ENCODE peak calls at places on chromosomes 12 and 14, in five cellular contexts. M is fibroblast of lung, V is AG04449, S is pancreas, H is uterus. N is an unnamed sample.

GRCh38 chr12:78981-79380 is 12.4 kb downstream of the IQSEC3 start:
- DNase-seq in S (no peak), H (no peak), M (no peak), V (no peak), N (no peak)

GRCh38 chr12:38915783-38916182 is 10.4 kb upstream of the CPNE8 start:
- DNase-seq in H (no peak), M (no peak), V (no peak), S (no peak), N (no peak)

GRCh38 chr12:68499616-68500015 is 111.1 kb upstream of the RAP1B start:
- DNase-seq in V (no peak), S (no peak), M (peak; percentile 51), H (no peak), N (no peak)

GRCh38 chr12:79422060-79422812 is 268.5 kb downstream of the PAWR start:
- DNase-seq in H (no peak), M (peak; percentile 36), S (no peak), V (no peak), N (no peak)

GRCh38 chr14:46034305-46034704 is 617.3 kb downstream of the RPL10L start:
- DNase-seq in H (no peak), S (no peak), M (no peak), V (no peak), N (no peak)

GRCh38 chr12:29253916-29254625 is 105.0 kb downstream of the FAR2 start:
- DNase-seq in M (no peak), S (no peak), V (no peak), H (no peak), N (no peak)

GRCh38 chr12:92224685-92225331 is 79.2 kb upstream of the BTG1 start:
- DNase-seq in H (peak; percentile 85), S (no peak), M (peak; percentile 80), V (no peak), N (no peak)

GRCh38 chr12:44511289-44511688 is 364.8 kb downstream of the NELL2 start:
- DNase-seq in V (no peak), S (no peak), H (no peak), M (no peak), N (no peak)

GRCh38 chr12:101863971-101864370 is 13.4 kb upstream of the DRAM1 start:
- DNase-seq in M (no peak), S (no peak), V (no peak), H (no peak), N (no peak)

GRCh38 chr14:101719708-101720107 is 41.8 kb upstream of the PPP2R5C start:
- DNase-seq in V (no peak), S (no peak), M (no peak), H (no peak), N (no peak)

GRCh38 chr14:55329999-55330710 is 58.9 kb downstream of the FBXO34 start:
- DNase-seq in M (peak; percentile 12), S (no peak), V (no peak), H (no peak), N (no peak)

GRCh38 chr12:98939350-98939749 is 294.3 kb downstream of the APAF1 start:
- DNase-seq in H (no peak), M (peak; percentile 63), S (no peak), V (peak; percentile 19), N (peak; percentile 46)

GRCh38 chr14:21923820-21924219 is 250.2 kb upstream of the OR4E1 start:
- DNase-seq in H (no peak), S (no peak), V (no peak), M (no peak), N (no peak)

GRCh38 chr14:96889091-96889490 is 91.9 kb downstream of the VRK1 start:
- DNase-seq in H (no peak), S (no peak), V (no peak), M (no peak), N (no peak)

GRCh38 chr14:52267501-52268190 is at the start of gene PTGDR:
- DNase-seq in S (peak; percentile 49), H (no peak), V (no peak), M (peak; percentile 24), N (no peak)
- H3K4me3 ChIP-seq in S (peak within 1 kb of the TSS; percentile 33), H (peak within 1 kb of the TSS; percentile 41), V (peak within 1 kb of the TSS; percentile 40), M (peak within 1 kb of the TSS; percentile 32), N (peak within 1 kb of the TSS; percentile 19)

DNA sequence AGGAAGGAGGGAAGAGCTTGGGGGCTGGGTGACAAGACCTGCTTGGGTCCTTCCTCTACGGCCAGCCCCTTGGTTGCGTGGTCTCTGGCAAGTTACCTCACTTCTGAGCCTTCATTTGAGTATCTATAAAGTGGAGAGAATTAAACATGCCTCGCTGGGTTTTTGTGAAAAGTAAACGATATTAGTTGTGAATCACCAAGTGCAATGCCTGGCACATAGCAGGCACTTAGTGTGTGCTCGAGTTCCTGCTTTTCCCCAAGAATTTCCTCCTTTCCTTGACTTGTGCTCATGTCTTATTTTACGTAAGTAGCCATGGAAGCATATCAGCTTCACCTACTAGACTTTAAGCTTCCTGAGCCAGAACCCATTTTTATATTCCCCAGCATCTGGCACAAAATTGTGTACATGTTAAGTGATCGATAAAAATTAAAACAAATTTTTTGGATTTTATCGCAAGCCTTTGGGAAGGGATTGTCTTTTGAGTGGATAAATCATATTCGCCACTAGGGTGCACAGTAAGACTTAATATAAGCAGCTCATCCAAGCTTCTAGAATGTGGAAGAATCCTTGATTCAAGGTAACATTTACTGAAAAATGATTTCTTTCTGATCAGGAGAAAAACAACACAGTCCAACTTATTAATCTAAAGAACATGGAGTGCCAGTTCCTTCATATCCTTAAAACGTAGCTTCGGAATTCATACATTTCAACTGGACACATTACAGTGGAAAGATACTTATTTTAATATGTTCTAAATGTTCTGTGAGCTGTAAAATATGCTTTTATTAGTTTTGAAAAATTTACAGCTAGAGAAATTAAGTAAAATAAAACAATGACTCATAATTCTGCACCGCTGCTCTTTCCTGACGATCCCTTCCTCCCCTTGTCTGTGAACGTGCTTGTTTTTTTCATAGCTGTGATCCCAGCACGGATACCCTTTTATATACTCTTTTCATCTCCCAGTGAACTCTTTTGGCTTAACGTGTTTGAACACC is 62.0 kb downstream of the SLC25A47 start:
- DNase-seq in M (peak; percentile 75), S (no peak), H (no peak), V (no peak), N (no peak)
- TF ChIP-seq CTCF in M (peak; percentile 55), S (peak; percentile 56), H (peak; percentile 61), V (peak; percentile 14), N (peak; percentile 39)

DNA sequence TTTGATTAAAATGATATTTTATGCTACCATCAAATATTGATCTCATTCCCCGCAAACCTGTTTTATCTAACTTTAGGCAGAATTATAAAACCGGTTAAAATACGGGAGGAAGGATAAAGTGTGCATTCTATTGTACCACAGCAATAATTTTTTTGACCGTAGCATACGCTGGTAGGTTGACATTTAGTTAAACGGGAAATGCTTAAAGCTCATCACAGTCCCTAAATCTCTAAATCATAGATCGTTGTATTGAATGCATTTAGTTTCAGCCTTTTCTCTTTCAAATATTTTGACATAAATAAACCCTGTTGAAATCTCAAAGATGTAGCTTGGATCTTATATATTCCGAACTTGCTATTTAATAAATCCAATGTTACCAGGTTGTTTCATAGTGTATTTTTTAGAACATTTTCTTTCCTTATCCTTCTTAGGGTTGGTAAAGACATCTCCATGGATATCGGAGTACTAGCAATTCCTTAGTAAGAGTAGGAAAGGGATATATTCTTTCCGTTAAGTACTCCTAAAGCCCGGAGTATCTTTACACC is 811 bp downstream of the CLEC2B start:
- DNase-seq in V (no peak), S (no peak), M (no peak), H (no peak), N (no peak)
- H3K4me3 ChIP-seq in V (no peak overlapping the region), S (peak overlapping the region; percentile 38), M (peak overlapping the region; percentile 91), H (peak overlapping the region; percentile 37), N (peak overlapping the region; percentile 47)

GRCh38 chr12:62006076-62006732 is 254.0 kb upstream of the USP15 start:
- DNase-seq in S (no peak), H (no peak), M (peak; percentile 17), V (no peak), N (peak; percentile 3)
- TF ChIP-seq CTCF in S (peak; percentile 55), H (no peak), M (peak; percentile 75), V (peak; percentile 61), N (peak; percentile 70)

GRCh38 chr12:64682572-64683277 is 72.4 kb downstream of the RASSF3 start:
- DNase-seq in V (no peak), H (peak; percentile 93), S (no peak), M (peak; percentile 58), N (peak; percentile 44)
- H3K4me3 ChIP-seq in V (no peak overlapping the region), H (no peak overlapping the region), S (no peak overlapping the region), M (no peak overlapping the region), N (no peak overlapping the region)

DNA sequence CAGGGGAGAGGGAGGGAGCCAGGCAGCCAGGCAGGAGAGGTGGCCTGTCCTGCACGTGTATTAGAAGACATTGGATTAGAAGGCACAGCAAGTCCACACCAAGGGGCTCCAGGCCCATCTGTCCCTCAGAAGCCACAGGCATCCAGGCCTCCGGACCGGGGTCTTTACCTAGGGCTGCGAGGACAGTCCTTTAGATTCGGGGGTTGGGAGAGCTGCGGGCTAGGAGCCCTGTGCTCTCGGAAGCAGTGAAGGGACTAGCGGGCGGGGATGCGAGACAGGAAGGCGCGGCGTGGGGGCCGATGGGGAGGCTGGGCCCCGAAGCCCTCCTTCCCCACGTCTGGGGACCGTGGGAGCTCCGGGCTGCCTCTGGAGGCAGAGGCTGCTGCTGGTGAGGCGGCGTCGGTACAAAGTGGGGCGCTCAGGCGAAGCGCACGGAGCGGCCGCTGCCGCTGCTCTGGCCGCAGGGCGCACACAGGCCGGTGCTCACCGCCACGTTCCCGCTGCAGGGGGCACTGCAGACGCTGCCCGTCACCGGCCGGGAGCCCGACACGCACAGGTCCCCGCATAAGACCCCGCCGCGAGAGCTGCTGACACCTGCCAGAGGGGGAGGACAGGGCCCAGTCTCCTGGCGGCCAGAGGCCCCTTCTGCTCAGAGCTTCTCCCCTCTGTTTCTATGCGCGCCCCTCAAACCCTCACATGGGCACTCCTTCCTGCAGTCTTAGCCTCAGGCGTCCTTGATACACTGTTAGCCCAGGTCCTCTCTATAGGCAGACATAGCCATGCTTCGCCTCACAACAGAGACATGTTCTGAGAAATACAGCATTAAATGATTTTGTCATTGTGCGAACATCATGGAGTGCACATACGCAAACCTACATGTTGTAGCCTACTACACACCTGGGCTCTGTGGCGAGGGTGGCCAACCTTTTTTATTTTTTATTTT is 17.3 kb downstream of the KRT7 start:
- DNase-seq in M (no peak), S (peak; percentile 79), H (no peak), V (no peak), N (no peak)
- TF ChIP-seq CTCF in M (peak; percentile 23), S (no peak), H (no peak), V (no peak), N (no peak)

GRCh38 chr12:111407371-111408115 is 1.8 kb downstream of the SH2B3 start:
- DNase-seq in M (no peak), S (no peak), H (no peak), V (no peak), N (no peak)

GRCh38 chr12:111406474-111407370 is 999 bp downstream of the SH2B3 start:
- DNase-seq in V (no peak), M (no peak), S (peak; percentile 81), H (no peak), N (no peak)

GRCh38 chr12:111408686-111409402 is 3.1 kb downstream of the SH2B3 start:
- DNase-seq in H (no peak), V (no peak), S (no peak), M (no peak), N (no peak)

GRCh38 chr12:111409403-111410228 is 3.9 kb downstream of the SH2B3 start:
- DNase-seq in V (no peak), S (peak; percentile 76), H (peak; percentile 48), M (peak; percentile 81), N (no peak)

GRCh38 chr12:111408116-111408440 is 2.4 kb downstream of the SH2B3 start:
- DNase-seq in M (no peak), H (no peak), V (no peak), S (no peak), N (no peak)
- H3K4me3 ChIP-seq in M (peak overlapping the region; percentile 56), H (no peak overlapping the region), V (peak overlapping the region; percentile 95), S (peak overlapping the region; percentile 92), N (peak overlapping the region; percentile 66)